ENCODE peak calls at places on chromosomes 4 and X, in nine cellular contexts. P is activated B cell treated with CpG ODN at 0.5 μM for 24 hours, L is lower lobe of right lung, T is GM10248, B is AG04449, R is GM06990, M is esophagus squamous epithelium, S is BJ, E is adrenal gland. J is an unnamed sample.

GRCh38 chr4:23979534-23979933 is 89.7 kb upstream of the PPARGC1A start:
- DNase-seq in P (no peak), L (no peak), T (no peak), B (no peak), R (no peak), M (no peak), S (no peak), E (no peak), J (no peak)

GRCh38 chr4:15913631-15913970 is 24.9 kb downstream of the FGFBP1 start:
- DNase-seq in P (no peak), L (no peak), T (no peak), B (peak; percentile 81), R (no peak), M (no peak), S (peak; percentile 74), E (no peak), J (no peak)

GRCh38 chrX:137212078-137212632 is 178.4 kb upstream of the GPR101 start:
- DNase-seq in P (no peak), L (no peak), T (no peak), B (no peak), R (no peak), M (no peak), S (no peak), E (no peak), J (no peak)

GRCh38 chr4:4281787-4282186 is 8.2 kb downstream of the LYAR start:
- DNase-seq in P (no peak), L (no peak), T (no peak), B (no peak), R (no peak), M (no peak), S (no peak), E (no peak), J (no peak)

GRCh38 chrX:28709421-28709820 is 122.2 kb downstream of the IL1RAPL1 start:
- DNase-seq in P (no peak), L (no peak), T (no peak), B (no peak), R (no peak), M (no peak), S (no peak), E (no peak), J (no peak)

GRCh38 chr4:40264995-40265909 is 68.4 kb downstream of the RHOH start:
- DNase-seq in P (no peak), L (no peak), T (no peak), B (no peak), R (no peak), M (no peak), S (no peak), E (peak; percentile 5), J (no peak)

GRCh38 chr4:137454767-137455166 is 77.5 kb downstream of the PCDH18 start:
- DNase-seq in P (no peak), L (no peak), T (no peak), B (no peak), R (no peak), M (no peak), S (no peak), E (no peak), J (no peak)

GRCh38 chr4:141028024-141028529 is 105.2 kb downstream of the RNF150 start:
- DNase-seq in P (no peak), L (no peak), T (no peak), B (peak; percentile 79), R (no peak), M (no peak), S (peak; percentile 90), E (no peak), J (no peak)

GRCh38 chr4:182862921-182863320 is 54.3 kb downstream of the DCTD start:
- DNase-seq in P (no peak), L (peak; percentile 83), T (no peak), B (no peak), R (no peak), M (no peak), S (no peak), E (no peak), J (peak; percentile 19)

GRCh38 chr4:64385177-64385549 is 24.1 kb downstream of the TECRL start:
- DNase-seq in P (no peak), L (no peak), T (no peak), B (no peak), R (no peak), M (no peak), S (no peak), E (no peak), J (no peak)

GRCh38 chr4:39698424-39699009 is 581 bp downstream of the UBE2K start:
- DNase-seq in P (no peak), L (peak; percentile 62), T (no peak), B (no peak), R (no peak), M (no peak), S (no peak), E (peak; percentile 43), J (peak; percentile 68)

GRCh38 chrX:1398431-1399340 is 6.8 kb upstream of the SLC25A6 start:
- DNase-seq in P (no peak), L (peak; percentile 44), T (no peak), B (no peak), R (no peak), M (no peak), S (no peak), E (no peak), J (no peak)

GRCh38 chr4:69689530-69690111 is 36.6 kb upstream of the UGT2A1 start:
- DNase-seq in P (no peak), L (no peak), T (no peak), B (no peak), R (peak; percentile 5), M (no peak), S (no peak), E (peak; percentile 4), J (no peak)

GRCh38 chr4:36168127-36168898 is 76.0 kb downstream of the ARAP2 start:
- DNase-seq in P (no peak), L (no peak), T (no peak), B (no peak), R (no peak), M (no peak), S (no peak), E (no peak), J (no peak)

GRCh38 chr4:110196871-110197420 is 1.5 kb downstream of the ELOVL6 start:
- DNase-seq in P (no peak), L (no peak), T (peak; percentile 46), B (no peak), R (peak; percentile 79), M (peak; percentile 2), S (no peak), E (peak; percentile 49), J (peak; percentile 65)

GRCh38 chrX:135629342-135629741 is 84.1 kb upstream of the CT45A1 start:
- DNase-seq in P (no peak), L (no peak), T (no peak), B (no peak), R (no peak), M (no peak), S (no peak), E (no peak), J (no peak)

GRCh38 chr4:37719021-37719420 is 32.8 kb upstream of the RELL1 start:
- DNase-seq in P (no peak), L (no peak), T (no peak), B (no peak), R (no peak), M (no peak), S (no peak), E (no peak), J (no peak)

GRCh38 chrX:108186811-108187210 is 95.2 kb downstream of the ATG4A start:
- DNase-seq in P (no peak), L (no peak), T (no peak), B (peak; percentile 19), R (no peak), M (no peak), S (peak; percentile 11), E (no peak), J (no peak)

GRCh38 chrX:21926527-21927278 is 13.8 kb upstream of the SMS start:
- DNase-seq in P (no peak), L (no peak), T (peak; percentile 24), B (peak; percentile 86), R (peak; percentile 24), M (no peak), S (peak; percentile 80), E (peak; percentile 27), J (no peak)

GRCh38 chrX:147550217-147550616 is 361.5 kb upstream of the FMR1 start:
- DNase-seq in P (no peak), L (no peak), T (no peak), B (no peak), R (no peak), M (no peak), S (no peak), E (peak; percentile 56), J (no peak)
- TF ChIP-seq CTCF in P (no peak), L (no peak), T (no peak), B (no peak), R (no peak), M (no peak), S (no peak), E (peak; percentile 47), J (no peak)

GRCh38 chr4:121324331-121324730 is 56.5 kb downstream of the QRFPR start:
- DNase-seq in P (no peak), L (no peak), T (no peak), B (no peak), R (no peak), M (no peak), S (no peak), E (no peak), J (no peak)
- TF ChIP-seq CTCF in P (no peak), L (no peak), T (no peak), B (no peak), R (no peak), M (no peak), S (no peak), E (no peak), J (no peak)

DNA sequence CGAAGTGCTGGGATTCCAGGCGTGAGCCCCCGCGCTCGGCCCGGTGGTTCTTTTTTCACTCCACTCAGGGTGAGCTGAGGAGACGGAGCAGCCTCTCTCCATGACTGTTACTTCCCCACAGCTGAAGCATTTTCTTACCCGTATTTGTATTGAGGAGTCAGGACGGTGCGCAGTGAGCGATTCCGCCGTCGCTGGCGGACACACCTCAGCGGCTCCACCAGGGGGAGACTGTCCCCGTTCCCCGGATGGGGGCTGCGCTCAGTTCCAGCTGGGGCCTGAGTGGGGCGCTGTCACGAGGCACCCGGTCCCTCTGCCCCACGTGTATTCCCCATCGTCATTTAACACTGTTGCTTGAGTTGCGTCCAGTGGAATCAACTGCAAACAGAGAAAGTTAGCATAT is 844.0 kb upstream of the FRG1 start:
- DNase-seq in P (no peak), L (no peak), T (no peak), B (no peak), R (no peak), M (no peak), S (no peak), E (no peak), J (no peak)
- TF ChIP-seq CTCF in P (no peak), L (no peak), T (no peak), B (no peak), R (no peak), M (no peak), S (no peak), E (no peak), J (no peak)

DNA sequence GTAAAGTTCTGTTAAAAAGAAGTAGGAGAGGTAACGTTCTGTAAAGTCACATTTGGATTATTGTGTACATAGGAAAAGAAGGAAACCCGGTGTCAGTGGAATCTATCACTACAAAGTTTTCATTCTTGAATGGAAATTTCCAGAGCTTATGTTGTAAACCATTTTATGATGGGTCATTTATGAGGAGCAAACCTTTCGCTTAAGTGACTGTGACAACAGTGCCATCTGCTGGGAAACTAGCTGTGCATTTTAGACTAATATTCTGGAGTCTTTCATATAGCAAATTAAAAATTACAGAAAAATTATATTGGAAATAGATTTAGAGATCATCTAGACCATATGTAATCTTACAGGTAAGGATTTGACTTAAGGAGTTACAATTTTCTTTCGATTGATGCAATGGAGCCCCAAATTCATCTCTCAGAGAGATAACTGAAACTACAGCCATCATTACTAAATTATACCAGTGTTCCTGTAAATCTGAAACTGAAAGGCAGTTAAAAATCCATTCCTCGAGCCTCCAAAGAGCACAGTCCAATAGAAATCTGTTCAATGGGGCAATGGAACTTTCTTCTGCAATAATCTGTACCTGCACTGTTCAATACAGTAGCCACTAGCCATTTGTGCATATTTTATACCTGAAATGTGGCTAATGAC is 26.9 kb downstream of the ASB9 start:
- DNase-seq in P (no peak), L (no peak), T (peak; percentile 29), B (no peak), R (peak; percentile 5), M (no peak), S (no peak), E (peak; percentile 51), J (peak; percentile 56)
- TF ChIP-seq CTCF in P (no peak), L (peak; percentile 38), T (peak; percentile 43), B (no peak), R (peak; percentile 59), M (no peak), S (peak; percentile 50), E (peak; percentile 50), J (peak; percentile 51)